ENCODE peak calls at places on chromosomes 7 and 10, in five cellular contexts. F is CD8-positive, alpha-beta memory T cell; Q is lower lobe of right lung; V is aorta; P is mesenchymal stem cell. T is an unnamed sample.

GRCh38 chr10:27701971-27702537 is 43.6 kb downstream of the MKX start:
- DNase-seq in F (no peak), Q (no peak), V (no peak), P (no peak), T (no peak)

GRCh38 chr10:98231417-98231816 is 36.6 kb downstream of the LOXL4 start:
- DNase-seq in F (no peak), Q (no peak), V (no peak), P (no peak), T (no peak)

GRCh38 chr10:124912052-124912435 is 29.9 kb upstream of the ZRANB1 start:
- DNase-seq in F (no peak), Q (no peak), V (no peak), P (no peak), T (no peak)

GRCh38 chr10:132110713-132111112 is 45.0 kb downstream of the JAKMIP3 start:
- DNase-seq in F (no peak), Q (peak), V (peak), P (no peak), T (no peak)

GRCh38 chr7:29331163-29331562 is 136.6 kb downstream of the CHN2 start:
- DNase-seq in F (no peak), Q (no peak), V (no peak), P (no peak), T (no peak)

GRCh38 chr7:151917791-151918311 is 38.4 kb upstream of the GALNTL5 start:
- DNase-seq in F (no peak), Q (no peak), V (no peak), P (no peak), T (no peak)

GRCh38 chr7:155803418-155804376 is 8.6 kb downstream of the SHH start:
- DNase-seq in F (no peak), Q (peak), V (peak), P (no peak), T (no peak)

GRCh38 chr7:91142743-91143142 is 121.5 kb upstream of the FZD1 start:
- DNase-seq in F (no peak), Q (no peak), V (no peak), P (no peak), T (no peak)

GRCh38 chr10:77455538-77455937 is 182.1 kb downstream of the KCNMA1 start:
- DNase-seq in F (no peak), Q (no peak), V (no peak), P (peak), T (no peak)

GRCh38 chr10:101351477-101351876 is 2.5 kb upstream of the BTRC start:
- DNase-seq in F (no peak), Q (no peak), V (no peak), P (no peak), T (no peak)

GRCh38 chr10:48249004-48249762 is 25.3 kb downstream of the FRMPD2 start:
- DNase-seq in F (no peak), Q (no peak), V (no peak), P (no peak), T (no peak)

GRCh38 chr10:14185501-14186045 is 145.2 kb downstream of the FRMD4A start:
- DNase-seq in F (no peak), Q (no peak), V (no peak), P (peak), T (peak)

GRCh38 chr7:79591275-79591623 is 137.8 kb upstream of the MAGI2 start:
- DNase-seq in F (no peak), Q (no peak), V (no peak), P (no peak), T (no peak)

GRCh38 chr10:114694735-114695134 is 36.7 kb upstream of the ABLIM1 start:
- DNase-seq in F (no peak), Q (no peak), V (no peak), P (peak), T (no peak)

GRCh38 chr7:98281757-98282652 is 519 bp downstream of the BRI3 start:
- DNase-seq in F (no peak), Q (peak), V (peak), P (no peak), T (no peak)
- H3K4me3 ChIP-seq in F (peak), Q (peak), V (peak), P (peak), T (peak)

DNA sequence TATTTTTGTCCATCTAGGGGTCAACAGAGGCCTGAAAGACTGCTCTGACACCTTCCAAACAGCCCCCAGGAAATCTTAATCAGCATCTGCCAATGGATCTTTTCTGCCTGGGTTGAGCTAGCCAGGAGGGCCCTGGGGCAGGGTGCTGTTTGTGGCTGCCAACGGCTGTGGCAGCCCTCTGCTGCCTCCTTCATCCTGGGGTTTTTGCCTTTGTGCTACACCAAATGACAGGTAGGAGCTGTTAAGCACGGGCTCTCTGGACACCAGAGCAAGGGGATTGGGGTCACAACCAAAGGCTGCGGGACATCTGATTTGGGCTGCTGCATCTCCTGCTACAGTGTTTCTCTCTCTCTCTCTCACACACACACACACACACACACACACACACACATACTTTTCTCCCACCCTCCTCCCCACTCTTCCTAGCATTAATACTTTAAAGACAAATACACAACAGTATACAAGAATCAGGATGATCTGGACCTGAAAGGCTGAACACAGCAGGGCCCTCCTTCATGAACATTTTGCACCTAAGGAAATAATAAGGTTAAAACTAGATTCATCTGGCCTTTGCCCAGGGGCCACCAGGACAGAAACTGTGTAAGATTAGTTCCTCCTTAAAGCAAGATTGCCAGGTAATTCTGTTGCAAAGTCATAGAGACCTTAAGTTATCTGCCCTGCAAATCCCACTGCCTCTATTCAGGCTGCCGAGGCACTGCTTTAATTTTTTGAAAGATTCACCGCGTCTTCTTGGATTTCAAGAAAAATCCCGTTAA is 1.8 kb upstream of the KIAA1217 start:
- DNase-seq in F (no peak), Q (no peak), V (no peak), P (no peak), T (no peak)
- H3K4me3 ChIP-seq in F (no peak), Q (no peak), V (no peak), P (no peak), T (no peak)

DNA sequence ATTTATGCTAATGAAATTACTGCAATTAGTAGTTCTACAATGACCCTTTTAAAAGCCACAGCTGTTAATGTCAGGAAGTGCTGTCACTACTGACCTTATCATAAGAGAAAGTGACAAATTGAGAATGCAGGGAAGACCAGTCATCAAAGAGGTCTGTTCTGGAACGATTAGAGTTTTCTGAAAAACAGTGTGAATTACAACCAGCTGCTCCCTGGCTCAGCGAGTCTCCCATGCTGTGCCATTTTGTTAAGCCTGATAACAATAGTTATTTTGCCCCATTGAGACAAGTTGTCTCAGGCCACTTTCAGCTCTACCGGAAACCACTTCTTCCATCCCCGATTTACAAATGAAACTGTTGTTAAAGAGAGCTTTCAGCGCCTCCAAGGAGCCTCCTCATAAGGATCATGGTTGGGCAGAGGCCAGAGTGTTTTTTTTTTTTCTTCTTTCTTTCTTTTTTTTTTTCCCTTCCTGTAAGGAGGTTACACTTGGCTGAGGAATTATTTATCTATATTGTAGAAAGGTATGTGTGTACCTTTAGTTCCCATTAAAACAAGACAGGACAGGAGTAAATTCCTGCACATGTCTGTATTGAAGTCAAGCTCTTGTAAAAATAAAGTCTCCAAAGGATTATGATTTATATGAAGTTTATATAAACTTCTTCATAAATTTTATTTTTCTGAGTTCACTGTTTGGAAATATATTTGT is 173.6 kb downstream of the CDCA7L start:
- DNase-seq in F (no peak), Q (no peak), V (no peak), P (no peak), T (no peak)
- H3K4me3 ChIP-seq in F (no peak), Q (no peak), V (no peak), P (no peak), T (no peak)

DNA sequence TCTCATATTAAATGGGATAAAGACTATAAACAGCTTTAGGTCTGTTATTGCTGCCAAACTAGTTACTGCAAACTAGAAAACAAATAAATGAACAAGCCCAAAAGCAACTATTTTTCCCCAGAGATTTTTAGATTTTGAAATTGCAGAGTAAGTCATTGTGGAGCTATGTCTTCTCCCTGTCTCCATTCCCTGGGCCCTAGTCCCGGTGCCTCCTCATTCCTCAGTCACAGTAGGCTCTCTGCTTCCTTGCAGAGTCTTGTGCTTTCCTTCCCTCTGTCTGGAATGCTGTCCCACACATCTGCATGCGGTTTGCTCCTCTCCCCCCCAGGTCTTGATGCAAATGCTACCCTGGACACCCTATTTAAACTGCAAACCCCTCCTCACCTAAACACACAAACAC is 4.0 kb downstream of the PNLIPRP3 start:
- DNase-seq in F (no peak), Q (no peak), V (no peak), P (no peak), T (no peak)
- H3K4me3 ChIP-seq in F (no peak), Q (no peak), V (no peak), P (no peak), T (no peak)

GRCh38 chr10:103277713-103278299 is 868 bp downstream of the INA start:
- DNase-seq in F (no peak), Q (no peak), V (peak), P (no peak), T (no peak)
- H3K4me3 ChIP-seq in F (no peak), Q (no peak), V (no peak), P (peak), T (no peak)

T was measured in astrocyte of the cerebellum.